ENCODE peak calls at places on chromosomes 13 and 19, in six cellular contexts. M is brain microvascular endothelial cell, G is thyroid gland, U is SK-N-SH, F is AG04450, W is fibroblast of pulmonary artery. I is an unnamed sample.

GRCh38 chr13:91174886-91175501 is 172.5 kb upstream of the MIR17HG start:
- DNase-seq in G (peak), F (no peak), W (no peak), M (no peak), U (no peak), I (no peak)

GRCh38 chr13:107865643-107866006 is 349.7 kb downstream of the LIG4 start:
- DNase-seq in M (no peak), F (no peak), G (no peak), U (no peak), W (peak), I (no peak)

GRCh38 chr13:46359731-46360130 is 27.3 kb downstream of the RUBCNL start:
- DNase-seq in U (no peak), G (no peak), F (no peak), M (peak), W (no peak), I (no peak)

GRCh38 chr19:32498641-32499200 is 82.3 kb upstream of the PDCD5 start:
- DNase-seq in F (no peak), U (no peak), G (no peak), M (no peak), W (no peak), I (no peak)

GRCh38 chr13:33518442-33518841 is 232.9 kb upstream of the STARD13 start:
- DNase-seq in F (no peak), W (no peak), M (no peak), U (no peak), G (no peak), I (no peak)

GRCh38 chr13:67228909-67229308 is 1.2 kb downstream of the PCDH9 start:
- DNase-seq in F (no peak), M (no peak), W (peak), U (no peak), G (no peak), I (no peak)

GRCh38 chr19:5114713-5115112 is 145.8 kb downstream of the KDM4B start:
- DNase-seq in G (no peak), F (no peak), U (no peak), M (no peak), W (no peak), I (no peak)

GRCh38 chr13:98435356-98435755 is 141.6 kb downstream of the STK24 start:
- DNase-seq in U (no peak), W (no peak), G (no peak), F (no peak), M (no peak), I (no peak)

GRCh38 chr13:97757807-97758206 is 195.7 kb upstream of the IPO5 start:
- DNase-seq in U (no peak), W (peak), M (peak), G (no peak), F (no peak), I (no peak)

GRCh38 chr19:13018037-13018914 is 23.0 kb downstream of the NFIX start:
- DNase-seq in U (peak), M (no peak), W (peak), G (peak), F (no peak), I (peak)

GRCh38 chr19:18915639-18916038 is 3.5 kb downstream of the COPE start:
- DNase-seq in F (no peak), M (no peak), W (peak), G (no peak), U (peak), I (no peak)

GRCh38 chr13:95704510-95704909 is 27.6 kb downstream of the DNAJC3 start:
- DNase-seq in G (no peak), M (peak), U (peak), W (no peak), F (no peak), I (no peak)

GRCh38 chr13:102316732-102317131 is 85.1 kb downstream of the FGF14 start:
- DNase-seq in U (no peak), G (no peak), W (no peak), M (no peak), F (no peak), I (no peak)

GRCh38 chr19:15429825-15430467 is 11.2 kb upstream of the AKAP8L start:
- DNase-seq in F (no peak), M (no peak), W (no peak), G (no peak), U (no peak), I (no peak)

GRCh38 chr19:52941941-52942370 is 18.7 kb upstream of the ZNF888 start:
- DNase-seq in U (peak), F (no peak), G (peak), M (peak), W (peak), I (no peak)

GRCh38 chr19:40677156-40677555 is 13.3 kb downstream of the NUMBL start:
- DNase-seq in M (no peak), U (no peak), F (no peak), G (no peak), W (no peak), I (no peak)

GRCh38 chr19:13373599-13373998 is 132.7 kb downstream of the CACNA1A start:
- DNase-seq in G (no peak), M (no peak), U (no peak), W (no peak), F (no peak), I (no peak)

GRCh38 chr13:98411013-98411412 is 165.9 kb downstream of the STK24 start:
- DNase-seq in M (no peak), W (no peak), U (no peak), F (no peak), G (no peak), I (no peak)

GRCh38 chr19:38554676-38555141 is 63.0 kb downstream of the MAP4K1 start:
- DNase-seq in U (no peak), F (no peak), W (no peak), M (no peak), G (no peak), I (no peak)

GRCh38 chr13:106178816-106179215 is 356.6 kb downstream of the EFNB2 start:
- DNase-seq in W (no peak), M (no peak), U (no peak), F (no peak), G (no peak), I (no peak)

GRCh38 chr13:26075498-26075897 is 23.7 kb upstream of the SHISA2 start:
- DNase-seq in G (no peak), F (no peak), M (no peak), W (no peak), U (no peak), I (no peak)

GRCh38 chr19:10159610-10160009 is 35.1 kb downstream of the DNMT1 start:
- DNase-seq in G (no peak), U (no peak), M (no peak), W (no peak), F (no peak), I (no peak)

GRCh38 chr13:111396457-111396856 is 76.0 kb downstream of the TEX29 start:
- DNase-seq in U (no peak), F (no peak), G (no peak), W (no peak), M (no peak), I (no peak)

GRCh38 chr19:55289117-55289796 is 5.5 kb downstream of the BRSK1 start:
- DNase-seq in W (no peak), F (no peak), M (no peak), U (peak), G (no peak), I (no peak)

GRCh38 chr19:50649433-50650391 is at the start of gene C19orf81:
- DNase-seq in W (peak), F (no peak), M (no peak), U (peak), G (no peak), I (no peak)

GRCh38 chr19:42132851-42133528 is 744 bp upstream of the POU2F2 start:
- DNase-seq in G (peak), W (no peak), U (peak), M (no peak), F (no peak), I (no peak)

GRCh38 chr13:100291626-100292025 is 202.7 kb downstream of the PCCA start:
- DNase-seq in U (no peak), G (no peak), W (no peak), F (no peak), M (no peak), I (no peak)

GRCh38 chr19:7454998-7455397 is 33.8 kb downstream of the PEX11G start:
- DNase-seq in F (no peak), W (no peak), G (no peak), U (no peak), M (no peak), I (no peak)

GRCh38 chr19:4582980-4583842 is 23.7 kb upstream of the SEMA6B start:
- DNase-seq in F (no peak), W (no peak), G (no peak), U (peak), M (no peak), I (no peak)

GRCh38 chr13:105389373-105389772 is 1146.1 kb downstream of the EFNB2 start:
- DNase-seq in W (no peak), M (no peak), F (no peak), U (no peak), G (no peak), I (no peak)

GRCh38 chr19:51094696-51095279 is 12.1 kb upstream of the KLK14 start:
- DNase-seq in U (peak), M (no peak), F (no peak), G (peak), W (peak), I (no peak)

GRCh38 chr19:28358604-28359003 is 854.3 kb downstream of the UQCRFS1 start:
- DNase-seq in M (no peak), U (no peak), W (no peak), F (no peak), G (no peak), I (peak)

GRCh38 chr13:21138561-21138960 is 37.8 kb downstream of the SKA3 start:
- DNase-seq in U (no peak), F (no peak), M (no peak), G (no peak), W (peak), I (no peak)

GRCh38 chr13:43057653-43058317 is 34.4 kb downstream of the DNAJC15 start:
- DNase-seq in F (no peak), M (peak), W (peak), G (no peak), U (no peak), I (peak)

GRCh38 chr13:31154939-31155338 is 6.8 kb downstream of the HSPH1 start:
- DNase-seq in M (no peak), G (no peak), F (no peak), U (no peak), W (no peak), I (no peak)

GRCh38 chr13:66926200-66926850 is 303.8 kb downstream of the PCDH9 start:
- DNase-seq in G (no peak), U (no peak), W (no peak), M (no peak), F (no peak), I (no peak)

GRCh38 chr19:21586341-21587116 is 81.1 kb downstream of the ZNF429 start:
- DNase-seq in G (peak), M (no peak), F (no peak), U (peak), W (no peak), I (no peak)

GRCh38 chr13:28489536-28489935 is 5.4 kb downstream of the FLT1 start:
- DNase-seq in M (no peak), W (peak), U (no peak), G (no peak), F (no peak), I (no peak)

GRCh38 chr13:29572575-29572974 is 22.9 kb downstream of the SLC7A1 start:
- DNase-seq in M (no peak), G (no peak), F (no peak), U (no peak), W (no peak), I (no peak)

GRCh38 chr19:2239771-2240770 is 3.4 kb downstream of the SF3A2 start:
- DNase-seq in F (no peak), G (peak), U (no peak), M (peak), W (peak), I (peak)

GRCh38 chr13:49869514-49869913 is 66.6 kb downstream of the SPRYD7 start:
- DNase-seq in U (peak), M (peak), G (peak), W (peak), F (no peak), I (no peak)
- TF ChIP-seq CTCF in U (peak), M (peak), G (peak), W (peak), F (peak), I (peak)

GRCh38 chr19:43639507-43640423 is at the start of gene CADM4:
- DNase-seq in U (peak), W (no peak), F (no peak), M (no peak), G (peak), I (no peak)
- H3K4me3 ChIP-seq in U (peak), W (peak), F (peak), M (peak), G (no peak), I (peak)

GRCh38 chr13:25046274-25046984 is 49.5 kb upstream of the PABPC3 start:
- DNase-seq in U (peak), G (no peak), W (no peak), M (no peak), F (no peak), I (no peak)
- TF ChIP-seq CTCF in U (no peak), G (no peak), W (no peak), M (peak), F (no peak), I (no peak)

DNA sequence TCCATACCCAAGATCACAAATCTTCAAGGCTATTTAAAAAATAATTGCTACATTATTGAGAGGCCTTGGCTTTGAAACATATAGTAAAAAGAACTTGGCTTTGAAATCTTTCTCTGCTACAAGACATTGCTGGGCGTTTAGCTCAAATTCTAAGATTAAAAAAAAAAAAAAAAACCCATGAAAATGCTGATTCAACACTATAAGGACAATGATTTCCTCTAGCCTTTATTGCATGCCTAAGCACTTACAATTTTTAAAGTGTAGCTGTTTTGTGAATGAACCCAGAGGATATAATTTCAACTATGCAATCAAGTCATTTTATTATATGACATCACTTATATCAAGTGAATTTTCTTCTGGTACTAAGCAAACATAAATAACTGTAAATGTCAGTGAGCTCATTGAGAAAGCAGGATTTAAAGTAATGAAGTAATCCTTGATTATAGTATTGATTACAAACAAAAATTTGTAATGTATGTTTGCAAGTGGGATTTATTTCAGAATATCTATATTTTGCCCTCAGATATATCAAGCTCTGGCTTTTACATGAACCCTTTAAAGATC is 340.0 kb upstream of the GPC6 start:
- DNase-seq in W (no peak), U (no peak), G (no peak), M (no peak), F (no peak), I (no peak)
- H3K4me3 ChIP-seq in W (no peak), U (no peak), G (no peak), M (no peak), F (no peak), I (no peak)

DNA sequence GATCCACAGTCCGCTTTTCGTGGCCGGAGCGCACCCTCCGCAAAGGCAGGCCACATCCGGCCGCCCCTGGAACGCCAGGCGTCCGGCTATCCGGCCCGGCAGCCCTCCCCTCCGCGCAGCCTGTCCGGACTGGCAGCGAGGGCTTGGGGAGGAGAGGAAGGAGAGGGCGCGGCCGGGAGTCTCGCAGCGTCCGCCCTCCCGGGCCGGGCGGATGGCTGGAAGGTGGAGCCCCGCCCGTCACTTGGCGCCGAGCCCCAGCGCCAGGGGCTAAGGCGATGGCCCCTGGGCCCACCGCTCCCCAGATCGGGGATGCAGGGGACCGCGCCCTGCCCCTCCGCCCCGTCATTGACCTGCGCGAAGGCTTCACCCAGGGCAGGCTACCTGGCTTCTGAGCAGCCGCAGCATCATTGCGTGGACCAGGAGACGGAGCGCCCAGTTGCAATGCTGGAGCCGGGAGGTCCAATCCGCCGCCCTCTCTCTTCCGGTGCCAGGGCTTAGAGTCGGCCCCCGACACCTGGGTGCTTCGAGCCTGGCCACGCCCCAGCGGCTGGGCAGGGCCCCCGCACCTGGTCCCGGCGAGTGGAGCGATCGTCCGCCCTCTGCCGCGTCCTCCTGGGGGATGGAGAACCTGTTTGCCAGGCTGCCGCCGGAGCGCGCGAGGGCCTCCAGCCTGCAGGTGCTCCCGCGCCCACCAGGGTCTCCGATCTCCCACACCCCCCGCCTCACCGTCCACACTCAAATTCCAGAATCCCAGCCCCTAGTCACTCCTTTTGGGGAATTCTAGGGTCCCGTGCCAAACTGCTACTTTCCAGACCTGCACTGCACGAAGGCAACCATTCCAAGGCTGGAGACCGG is at the start of gene FUT1:
- DNase-seq in W (no peak), G (peak), M (no peak), U (peak), F (no peak), I (no peak)
- TF ChIP-seq CTCF in W (no peak), G (peak), M (peak), U (no peak), F (no peak), I (peak)

GRCh38 chr19:3285647-3286176 is 61.3 kb downstream of the CELF5 start:
- DNase-seq in U (peak), M (no peak), G (no peak), W (peak), F (no peak), I (no peak)
- H3K4me3 ChIP-seq in U (no peak), M (no peak), G (no peak), W (no peak), F (no peak), I (no peak)

GRCh38 chr13:47656651-47657050 is 344.4 kb downstream of the SUCLA2 start:
- DNase-seq in U (no peak), M (no peak), G (no peak), F (no peak), W (no peak), I (no peak)

GRCh38 chr13:47665041-47665440 is 336.0 kb downstream of the SUCLA2 start:
- DNase-seq in W (no peak), U (no peak), F (no peak), M (no peak), G (no peak), I (no peak)

GRCh38 chr13:47661076-47661475 is 340.0 kb downstream of the SUCLA2 start:
- DNase-seq in F (peak), W (peak), G (no peak), U (no peak), M (peak), I (peak)
- TF ChIP-seq CTCF in F (no peak), W (no peak), G (no peak), U (no peak), M (no peak), I (no peak)

I was measured in astrocyte of the cerebellum.